ENCODE peak calls at places on chromosome 3, in six cellular contexts. One of them, this sample, is unnamed. For H3K4me1 and H3K9me3, the result is how much of the 10 kb centered on the place peaks cover.

GRCh38 chr3:197201840-197202452 is 96.5 kb downstream of the DLG1 start:
- DNase-seq in adrenal gland: no peak
- DNase-seq in pancreas: no peak
- DNase-seq in uterus: no peak
- DNase-seq in spleen: no peak
- DNase-seq in SJSA1: no peak
- DNase-seq in this sample: no peak

GRCh38 chr3:57981483-57982087 is 26.6 kb upstream of the FLNB start:
- DNase-seq in adrenal gland: no peak
- DNase-seq in pancreas: no peak
- DNase-seq in uterus: no peak
- DNase-seq in spleen: no peak
- DNase-seq in SJSA1: no peak
- DNase-seq in this sample: no peak

GRCh38 chr3:153974614-153975013 is 146.6 kb upstream of the ARHGEF26 start:
- DNase-seq in adrenal gland: no peak
- DNase-seq in pancreas: no peak
- DNase-seq in uterus: no peak
- DNase-seq in spleen: no peak
- DNase-seq in SJSA1: no peak
- DNase-seq in this sample: no peak

GRCh38 chr3:122392868-122393844 is 9.2 kb downstream of the FAM162A start:
- DNase-seq in adrenal gland: peak
- DNase-seq in pancreas: no peak
- DNase-seq in uterus: no peak
- DNase-seq in spleen: no peak
- DNase-seq in SJSA1: peak
- DNase-seq in this sample: peak

GRCh38 chr3:30428251-30428650 is 178.2 kb upstream of the TGFBR2 start:
- DNase-seq in adrenal gland: no peak
- DNase-seq in pancreas: no peak
- DNase-seq in uterus: no peak
- DNase-seq in spleen: no peak
- DNase-seq in SJSA1: peak
- DNase-seq in this sample: no peak

GRCh38 chr3:119597548-119598288 is at the start of gene PLA1A:
- DNase-seq in adrenal gland: no peak
- DNase-seq in pancreas: no peak
- DNase-seq in uterus: no peak
- DNase-seq in spleen: no peak
- DNase-seq in SJSA1: peak
- DNase-seq in this sample: no peak

GRCh38 chr3:58462829-58463180 is 29.1 kb upstream of the KCTD6 start:
- DNase-seq in adrenal gland: no peak
- DNase-seq in pancreas: no peak
- DNase-seq in uterus: no peak
- DNase-seq in spleen: no peak
- DNase-seq in SJSA1: no peak
- DNase-seq in this sample: no peak

GRCh38 chr3:132726341-132726823 is 4.2 kb upstream of the NPHP3 start:
- DNase-seq in adrenal gland: no peak
- DNase-seq in pancreas: no peak
- DNase-seq in uterus: no peak
- DNase-seq in spleen: no peak
- DNase-seq in SJSA1: peak
- DNase-seq in this sample: no peak

DNA sequence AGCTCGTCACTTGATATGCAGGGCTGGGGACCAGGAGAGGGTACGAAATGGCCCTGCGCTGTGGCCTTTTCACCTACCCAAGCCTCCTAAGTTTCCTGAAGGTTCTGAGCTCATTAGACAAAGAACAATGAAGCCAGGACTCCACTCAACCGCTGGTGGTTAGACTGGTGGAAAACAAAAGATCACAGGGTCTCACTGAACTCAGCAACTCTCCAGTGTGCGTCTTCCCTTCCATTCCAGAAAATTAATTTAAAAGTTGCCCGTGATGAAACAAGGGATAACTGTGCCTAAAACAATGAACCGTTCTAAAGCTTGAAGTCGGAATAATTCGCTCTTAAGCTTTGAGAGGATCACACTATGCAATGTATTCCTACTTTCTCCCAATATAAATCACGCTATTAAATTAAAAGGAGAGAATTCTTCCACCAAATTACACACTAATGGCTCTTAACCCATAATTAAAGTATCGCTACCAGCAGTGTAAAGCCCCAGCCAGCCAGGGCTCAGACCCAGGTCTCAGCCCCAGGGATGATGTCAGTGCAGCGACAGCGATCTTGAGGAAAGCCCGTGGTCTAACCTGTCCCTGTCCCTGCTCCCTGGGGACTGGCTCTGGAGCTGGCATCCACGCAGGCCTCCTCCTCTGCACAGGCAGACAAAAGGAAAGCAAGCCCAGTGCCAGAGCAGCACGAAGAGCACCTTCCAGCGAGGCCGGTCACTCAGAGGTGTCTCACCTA is 4.9 kb downstream of the VGLL4 start:
- DNase-seq in adrenal gland: no peak
- DNase-seq in pancreas: no peak
- DNase-seq in uterus: no peak
- DNase-seq in spleen: no peak
- DNase-seq in SJSA1: peak
- DNase-seq in this sample: no peak
- H3K4me1 ChIP-seq in adrenal gland: half or more
- H3K4me1 ChIP-seq in pancreas: under half
- H3K4me1 ChIP-seq in uterus: under half
- H3K4me1 ChIP-seq in spleen: under half
- H3K4me1 ChIP-seq in SJSA1: half or more
- H3K4me1 ChIP-seq in this sample: half or more

DNA sequence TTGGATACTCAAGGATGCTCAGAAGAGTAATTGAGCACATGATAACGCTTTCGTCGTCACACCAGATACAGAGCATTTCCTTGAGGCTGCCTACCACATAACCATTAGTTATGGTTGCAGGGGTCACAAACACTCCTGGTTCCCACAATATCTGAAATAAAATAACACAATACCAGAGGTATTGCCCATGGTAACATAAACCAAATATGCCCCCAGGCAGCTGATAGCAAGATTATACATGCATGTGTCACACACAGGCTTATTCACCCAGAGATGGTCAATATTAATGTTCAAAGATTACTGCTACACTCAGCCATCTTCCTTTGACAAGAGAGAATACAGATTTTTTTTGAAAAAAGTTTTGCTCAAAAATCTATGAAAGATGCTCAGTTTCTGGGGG is 7.3 kb downstream of the RPL39L start:
- DNase-seq in adrenal gland: no peak
- DNase-seq in pancreas: no peak
- DNase-seq in uterus: no peak
- DNase-seq in spleen: no peak
- DNase-seq in SJSA1: no peak
- DNase-seq in this sample: no peak
- H3K9me3 ChIP-seq in adrenal gland: under half
- H3K9me3 ChIP-seq in pancreas: under half
- H3K9me3 ChIP-seq in uterus: under half
- H3K9me3 ChIP-seq in spleen: under half
- H3K9me3 ChIP-seq in SJSA1: under half
- H3K9me3 ChIP-seq in this sample: under half

DNA sequence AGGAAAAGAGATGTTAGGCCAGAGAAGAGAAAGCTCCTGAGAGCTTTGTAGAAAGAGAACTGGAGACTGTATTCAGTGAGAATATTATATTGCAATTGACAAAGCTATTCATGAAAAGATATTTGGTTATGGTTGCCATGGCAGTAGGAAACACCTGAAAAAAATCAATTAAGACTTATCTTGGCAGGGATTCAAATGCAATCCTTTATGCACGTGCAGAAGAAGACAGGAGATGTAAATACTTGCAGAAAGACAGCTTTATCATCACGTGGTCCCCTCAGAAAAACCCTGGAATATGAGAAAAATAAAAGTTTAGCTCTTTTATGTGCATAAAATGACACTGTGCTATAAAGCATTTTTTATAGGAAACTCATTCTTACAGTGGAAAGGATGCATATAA is 636.1 kb upstream of the TBL1XR1 start:
- DNase-seq in adrenal gland: no peak
- DNase-seq in pancreas: no peak
- DNase-seq in uterus: no peak
- DNase-seq in spleen: no peak
- DNase-seq in SJSA1: no peak
- DNase-seq in this sample: no peak
- H3K4me1 ChIP-seq in adrenal gland: under half
- H3K4me1 ChIP-seq in pancreas: under half
- H3K4me1 ChIP-seq in uterus: under half
- H3K4me1 ChIP-seq in spleen: under half
- H3K4me1 ChIP-seq in SJSA1: under half
- H3K4me1 ChIP-seq in this sample: under half

GRCh38 chr3:52721742-52722033 is 15.8 kb downstream of the SPCS1 start:
- DNase-seq in adrenal gland: no peak
- DNase-seq in pancreas: no peak
- DNase-seq in uterus: no peak
- DNase-seq in spleen: no peak
- DNase-seq in SJSA1: no peak
- DNase-seq in this sample: no peak

GRCh38 chr3:52723935-52724334 is 18.0 kb downstream of the SPCS1 start:
- DNase-seq in adrenal gland: no peak
- DNase-seq in pancreas: no peak
- DNase-seq in uterus: no peak
- DNase-seq in spleen: no peak
- DNase-seq in SJSA1: no peak
- DNase-seq in this sample: no peak

GRCh38 chr3:52722491-52722890 is 16.6 kb downstream of the SPCS1 start:
- DNase-seq in adrenal gland: no peak
- DNase-seq in pancreas: no peak
- DNase-seq in uterus: no peak
- DNase-seq in spleen: no peak
- DNase-seq in SJSA1: no peak
- DNase-seq in this sample: no peak

GRCh38 chr3:52721002-52721741 is 15.3 kb downstream of the SPCS1 start:
- DNase-seq in adrenal gland: no peak
- DNase-seq in pancreas: no peak
- DNase-seq in uterus: no peak
- DNase-seq in spleen: no peak
- DNase-seq in SJSA1: no peak
- DNase-seq in this sample: peak

GRCh38 chr3:52724511-52724910 is 18.6 kb downstream of the SPCS1 start:
- DNase-seq in adrenal gland: no peak
- DNase-seq in pancreas: no peak
- DNase-seq in uterus: no peak
- DNase-seq in spleen: no peak
- DNase-seq in SJSA1: no peak
- DNase-seq in this sample: no peak
- H3K9me3 ChIP-seq in adrenal gland: under half
- H3K9me3 ChIP-seq in pancreas: under half
- H3K9me3 ChIP-seq in uterus: under half
- H3K9me3 ChIP-seq in spleen: under half
- H3K9me3 ChIP-seq in SJSA1: under half
- H3K9me3 ChIP-seq in this sample: under half

GRCh38 chr3:149538371-149538770 is 63.9 kb downstream of the TM4SF4 start:
- DNase-seq in adrenal gland: no peak
- DNase-seq in pancreas: no peak
- DNase-seq in uterus: no peak
- DNase-seq in spleen: no peak
- DNase-seq in SJSA1: no peak
- DNase-seq in this sample: no peak
- H3K4me1 ChIP-seq in adrenal gland: under half
- H3K4me1 ChIP-seq in pancreas: under half
- H3K4me1 ChIP-seq in uterus: under half
- H3K4me1 ChIP-seq in spleen: under half
- H3K4me1 ChIP-seq in SJSA1: half or more
- H3K4me1 ChIP-seq in this sample: under half

GRCh38 chr3:31653464-31653863 is 120.7 kb downstream of the STT3B start:
- DNase-seq in adrenal gland: no peak
- DNase-seq in pancreas: no peak
- DNase-seq in uterus: no peak
- DNase-seq in spleen: no peak
- DNase-seq in SJSA1: no peak
- DNase-seq in this sample: no peak

GRCh38 chr3:31648286-31648968 is 115.7 kb downstream of the STT3B start:
- DNase-seq in adrenal gland: no peak
- DNase-seq in pancreas: no peak
- DNase-seq in uterus: no peak
- DNase-seq in spleen: no peak
- DNase-seq in SJSA1: no peak
- DNase-seq in this sample: no peak

GRCh38 chr3:31654998-31655397 is 122.3 kb downstream of the STT3B start:
- DNase-seq in adrenal gland: no peak
- DNase-seq in pancreas: no peak
- DNase-seq in uterus: no peak
- DNase-seq in spleen: no peak
- DNase-seq in SJSA1: no peak
- DNase-seq in this sample: no peak

GRCh38 chr3:31652296-31652695 is 119.6 kb downstream of the STT3B start:
- DNase-seq in adrenal gland: no peak
- DNase-seq in pancreas: no peak
- DNase-seq in uterus: no peak
- DNase-seq in spleen: no peak
- DNase-seq in SJSA1: no peak
- DNase-seq in this sample: no peak
- H3K9me3 ChIP-seq in adrenal gland: under half
- H3K9me3 ChIP-seq in pancreas: under half
- H3K9me3 ChIP-seq in uterus: under half
- H3K9me3 ChIP-seq in spleen: half or more
- H3K9me3 ChIP-seq in SJSA1: under half
- H3K9me3 ChIP-seq in this sample: half or more

GRCh38 chr3:23861689-23862088 is 55.1 kb downstream of the NKIRAS1 start:
- DNase-seq in adrenal gland: no peak
- DNase-seq in pancreas: no peak
- DNase-seq in uterus: no peak
- DNase-seq in spleen: no peak
- DNase-seq in SJSA1: no peak
- DNase-seq in this sample: no peak
- H3K4me1 ChIP-seq in adrenal gland: under half
- H3K4me1 ChIP-seq in pancreas: under half
- H3K4me1 ChIP-seq in uterus: under half
- H3K4me1 ChIP-seq in spleen: under half
- H3K4me1 ChIP-seq in SJSA1: under half
- H3K4me1 ChIP-seq in this sample: under half

GRCh38 chr3:96931491-96931890 is 117.1 kb downstream of the EPHA6 start:
- DNase-seq in adrenal gland: no peak
- DNase-seq in pancreas: no peak
- DNase-seq in uterus: no peak
- DNase-seq in spleen: no peak
- DNase-seq in SJSA1: no peak
- DNase-seq in this sample: no peak
- H3K9me3 ChIP-seq in adrenal gland: under half
- H3K9me3 ChIP-seq in pancreas: under half
- H3K9me3 ChIP-seq in uterus: under half
- H3K9me3 ChIP-seq in spleen: half or more
- H3K9me3 ChIP-seq in SJSA1: under half
- H3K9me3 ChIP-seq in this sample: under half

DNA sequence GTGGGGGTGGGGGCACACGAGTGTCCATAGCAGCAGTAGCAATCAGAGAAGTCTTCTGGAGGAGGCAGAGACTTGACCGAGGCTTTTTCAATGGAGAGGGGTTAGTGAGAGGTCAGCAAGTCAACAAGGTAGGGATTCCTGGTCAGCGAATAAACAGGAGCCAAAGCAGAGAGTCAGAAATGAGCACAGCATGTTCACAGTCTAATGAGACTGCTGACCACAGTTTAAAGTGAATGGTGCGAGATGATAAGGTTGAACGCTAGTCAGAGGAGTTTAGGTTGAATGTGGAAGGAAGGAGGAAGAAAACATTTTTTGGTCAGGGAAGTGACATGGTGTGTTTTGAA is 4.3 kb upstream of the CACNA1D start:
- DNase-seq in adrenal gland: no peak
- DNase-seq in pancreas: no peak
- DNase-seq in uterus: no peak
- DNase-seq in spleen: no peak
- DNase-seq in SJSA1: no peak
- DNase-seq in this sample: no peak
- H3K4me1 ChIP-seq in adrenal gland: under half
- H3K4me1 ChIP-seq in pancreas: under half
- H3K4me1 ChIP-seq in uterus: under half
- H3K4me1 ChIP-seq in spleen: under half
- H3K4me1 ChIP-seq in SJSA1: under half
- H3K4me1 ChIP-seq in this sample: under half

GRCh38 chr3:193559100-193559499 is 4.4 kb upstream of the ATP13A4 start:
- DNase-seq in adrenal gland: no peak
- DNase-seq in pancreas: no peak
- DNase-seq in uterus: no peak
- DNase-seq in spleen: no peak
- DNase-seq in SJSA1: no peak
- DNase-seq in this sample: no peak
- H3K9me3 ChIP-seq in adrenal gland: under half
- H3K9me3 ChIP-seq in pancreas: under half
- H3K9me3 ChIP-seq in uterus: under half
- H3K9me3 ChIP-seq in spleen: under half
- H3K9me3 ChIP-seq in SJSA1: under half
- H3K9me3 ChIP-seq in this sample: under half